ENCODE peak calls at places on chromosome 9, in nine cellular contexts. A is astrocyte, P is GM10248, R is A549, G is fibroblast of the aortic adventitia, U is lung, O is WERI-Rb-1, N is lower leg skin, S is OCI-LY7. D is an unnamed sample.

GRCh38 chr9:97373311-97373710 is 38.6 kb upstream of the TDRD7 start:
- DNase-seq in O (no peak), U (no peak), G (no peak), P (no peak), S (no peak), A (no peak), R (no peak), N (no peak), D (no peak)

GRCh38 chr9:89978185-89978584 is 373.4 kb downstream of the GADD45G start:
- DNase-seq in P (no peak), A (no peak), S (no peak), N (no peak), R (peak; percentile 22), O (no peak), U (no peak), G (peak; percentile 15), D (no peak)

GRCh38 chr9:13481274-13481673 is 201.8 kb upstream of the MPDZ start:
- DNase-seq in U (no peak), S (no peak), N (no peak), G (peak; percentile 14), R (no peak), P (no peak), A (peak; percentile 14), O (no peak), D (no peak)

GRCh38 chr9:529721-530120 is 311.8 kb upstream of the DMRT1 start:
- DNase-seq in U (no peak), A (no peak), P (no peak), R (no peak), G (no peak), O (no peak), S (no peak), N (no peak), D (no peak)

GRCh38 chr9:133334161-133334560 is 1.8 kb downstream of the SURF6 start:
- DNase-seq in R (no peak), U (no peak), N (peak; percentile 61), S (peak; percentile 21), O (no peak), P (no peak), A (no peak), G (no peak), D (no peak)

GRCh38 chr9:114898741-114899140 is 31.6 kb downstream of the TNFSF8 start:
- DNase-seq in U (no peak), A (no peak), R (no peak), G (no peak), P (peak; percentile 28), N (peak; percentile 88), O (no peak), S (peak; percentile 90), D (peak; percentile 78)

GRCh38 chr9:69502671-69503301 is 169.4 kb downstream of the APBA1 start:
- DNase-seq in G (peak; percentile 49), A (peak; percentile 49), U (no peak), N (no peak), R (no peak), O (no peak), P (no peak), S (no peak), D (no peak)

GRCh38 chr9:131817627-131818026 is 77.8 kb upstream of the RAPGEF1 start:
- DNase-seq in P (no peak), G (no peak), A (no peak), O (no peak), U (no peak), S (no peak), N (no peak), R (peak; percentile 80), D (no peak)

GRCh38 chr9:126248680-126249079 is 77.9 kb upstream of the MVB12B start:
- DNase-seq in G (peak; percentile 78), P (no peak), R (peak; percentile 13), S (no peak), N (no peak), U (no peak), A (peak; percentile 97), O (no peak), D (no peak)

GRCh38 chr9:119736478-119737454 is 367.5 kb upstream of the BRINP1 start:
- DNase-seq in A (no peak), R (no peak), U (no peak), N (no peak), S (peak; percentile 81), G (no peak), O (peak; percentile 87), P (peak; percentile 67), D (no peak)

GRCh38 chr9:69425402-69425801 is 100.4 kb downstream of the ENTREP1 start:
- DNase-seq in U (no peak), N (no peak), R (no peak), S (no peak), A (no peak), O (no peak), G (no peak), P (no peak), D (no peak)

GRCh38 chr9:93361995-93362394 is 89.5 kb upstream of the FAM120A start:
- DNase-seq in U (no peak), S (peak; percentile 29), G (no peak), N (no peak), P (no peak), R (no peak), O (no peak), A (no peak), D (no peak)

GRCh38 chr9:92535940-92536850 is at the start of gene ECM2:
- DNase-seq in G (peak; percentile 90), A (peak; percentile 53), U (no peak), P (no peak), N (no peak), O (no peak), R (no peak), S (no peak), D (no peak)

GRCh38 chr9:38198140-38198539 is 129.1 kb upstream of the SHB start:
- DNase-seq in G (no peak), N (no peak), O (no peak), R (no peak), U (no peak), S (no peak), P (no peak), A (no peak), D (no peak)

GRCh38 chr9:107276966-107277710 is 5.9 kb upstream of the RAD23B start:
- DNase-seq in G (peak; percentile 87), S (no peak), A (peak; percentile 69), P (no peak), U (no peak), O (no peak), N (no peak), R (no peak), D (no peak)

GRCh38 chr9:27193886-27194285 is 84.9 kb downstream of the TEK start:
- DNase-seq in G (no peak), N (no peak), P (no peak), O (no peak), U (no peak), S (no peak), A (no peak), R (no peak), D (no peak)

GRCh38 chr9:123601828-123602227 is 245.8 kb downstream of the CRB2 start:
- DNase-seq in A (no peak), P (no peak), R (no peak), O (no peak), G (no peak), S (no peak), N (no peak), U (no peak), D (no peak)

GRCh38 chr9:123599781-123600180 is 243.8 kb downstream of the CRB2 start:
- DNase-seq in O (no peak), S (no peak), N (no peak), U (no peak), P (no peak), R (no peak), A (no peak), G (no peak), D (no peak)

GRCh38 chr9:123597073-123597472 is 241.1 kb downstream of the CRB2 start:
- DNase-seq in S (no peak), N (no peak), A (no peak), O (no peak), P (no peak), G (no peak), R (no peak), U (no peak), D (no peak)

DNA sequence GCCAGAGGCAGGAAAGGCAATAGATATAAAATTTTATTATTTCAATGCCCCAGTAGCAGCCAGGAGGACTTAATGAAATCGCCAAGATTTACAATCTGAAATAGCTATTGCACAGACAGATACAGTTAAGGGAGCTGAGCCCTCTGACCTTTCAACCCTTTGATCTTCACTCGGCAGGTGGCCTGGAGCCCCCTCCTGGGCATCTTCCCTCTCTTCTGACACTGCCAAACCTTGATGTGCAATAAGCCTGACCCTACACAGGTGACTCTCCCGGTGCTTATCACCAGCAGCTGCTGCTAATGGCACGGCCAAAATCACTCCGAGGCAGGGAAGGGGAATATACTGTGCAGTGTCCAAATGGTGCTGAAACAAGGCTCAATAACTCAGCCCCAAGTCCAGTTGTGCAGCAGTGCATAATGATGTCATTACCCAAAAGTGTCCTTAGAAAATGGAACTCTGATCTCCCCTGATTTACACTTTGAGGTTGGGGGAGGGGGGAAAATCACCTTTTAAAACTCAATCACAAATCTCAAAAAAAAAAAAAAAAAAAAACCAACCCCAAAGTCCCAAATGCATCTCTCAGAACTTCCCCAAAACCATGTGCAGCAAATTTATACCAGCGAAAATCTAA is 242.0 kb downstream of the CRB2 start:
- DNase-seq in N (no peak), O (no peak), U (no peak), G (no peak), P (no peak), A (no peak), R (no peak), S (peak; percentile 7), D (no peak)
- TF ChIP-seq CTCF in N (no peak), O (peak; percentile 15), U (no peak), G (no peak), P (no peak), A (no peak), R (no peak), S (no peak), D (no peak)

GRCh38 chr9:130235558-130236435 is 29.8 kb upstream of the HMCN2 start:
- DNase-seq in O (peak; percentile 81), A (no peak), S (peak; percentile 66), N (peak; percentile 95), R (peak; percentile 47), G (peak; percentile 57), P (peak; percentile 77), U (peak; percentile 65), D (peak; percentile 67)
- TF ChIP-seq CTCF in O (peak; percentile 95), A (peak; percentile 81), S (peak; percentile 99), N (no peak), R (peak; percentile 92), G (peak; percentile 98), P (peak; percentile 98), U (peak; percentile 91), D (peak; percentile 98)

DNA sequence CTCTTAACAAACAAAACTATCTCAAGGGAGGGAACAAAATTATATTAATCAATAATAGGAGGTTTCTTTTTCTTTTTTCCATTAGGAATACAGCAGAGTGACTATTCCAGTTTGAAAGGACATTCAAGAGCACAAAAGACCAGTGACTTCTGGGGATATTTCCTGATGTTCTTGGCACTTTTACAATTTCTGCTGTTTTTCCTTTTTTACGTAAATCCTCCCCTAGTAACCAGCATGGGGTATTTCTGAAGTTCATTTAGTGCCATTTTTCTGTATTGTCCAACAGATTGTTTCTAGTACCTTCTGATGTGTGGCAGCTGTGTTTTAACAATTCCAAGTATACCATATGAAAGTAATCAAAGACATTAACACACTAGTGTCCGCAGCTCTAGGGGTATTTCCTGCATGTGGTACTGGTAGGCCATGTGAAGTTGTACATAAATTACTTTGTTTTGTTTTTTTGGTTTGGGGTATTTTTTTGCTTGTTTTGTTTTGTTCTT is 53.1 kb upstream of the SMARCA2 start:
- DNase-seq in N (no peak), R (no peak), G (no peak), P (no peak), A (no peak), O (no peak), S (no peak), U (no peak), D (no peak)
- TF ChIP-seq CTCF in N (no peak), R (no peak), G (no peak), P (no peak), A (no peak), O (no peak), S (no peak), U (no peak), D (no peak)

GRCh38 chr9:19232830-19233194 is 2.3 kb downstream of the DENND4C start:
- DNase-seq in N (no peak), P (peak; percentile 42), U (no peak), R (no peak), O (no peak), S (peak; percentile 30), G (peak; percentile 71), A (peak; percentile 57), D (no peak)
- TF ChIP-seq CTCF in N (no peak), P (no peak), U (no peak), R (no peak), O (no peak), S (no peak), G (peak; percentile 39), A (no peak), D (no peak)

D was measured in CD8-positive, alpha-beta T cell.